ENCODE peak calls at places on chromosomes 4 and X, in six cellular contexts. K is GM12878, Y is K562, J is H1, H is HCT116, V is SK-N-SH. S is an unnamed sample.

GRCh38 chr4:1338752-1339414 is 8.1 kb upstream of the UVSSA start:
- DNase-seq in H (no peak), Y (no peak), K (no peak), V (no peak), J (no peak), S (no peak)

GRCh38 chrX:41563881-41564280 is 116.7 kb downstream of the NYX start:
- DNase-seq in K (no peak), H (no peak), V (no peak), Y (no peak), J (no peak), S (no peak)

GRCh38 chr4:77045490-77045889 is 30.3 kb downstream of the CCNI start:
- DNase-seq in Y (peak; percentile 12), K (no peak), J (no peak), H (no peak), V (no peak), S (peak; percentile 17)

GRCh38 chr4:179465131-179465797 is 2023.0 kb upstream of the AGA start:
- DNase-seq in K (no peak), Y (no peak), H (no peak), J (no peak), V (no peak), S (peak; percentile 14)

GRCh38 chrX:9355739-9356138 is 109.1 kb upstream of the TBL1X start:
- DNase-seq in J (no peak), K (no peak), H (no peak), Y (no peak), V (no peak), S (no peak)

GRCh38 chrX:151899622-151900021 is 13.1 kb upstream of the MAGEA4 start:
- DNase-seq in J (no peak), H (no peak), V (no peak), Y (no peak), K (no peak), S (no peak)

GRCh38 chr4:174217273-174218126 is 66.0 kb downstream of the FBXO8 start:
- DNase-seq in J (peak; percentile 55), V (peak; percentile 85), K (no peak), H (no peak), Y (no peak), S (no peak)

GRCh38 chr4:163991268-163991667 is 496.8 kb downstream of the TMA16 start:
- DNase-seq in K (no peak), J (no peak), Y (no peak), V (no peak), H (no peak), S (no peak)

GRCh38 chrX:46649421-46650260 is 76.1 kb downstream of the CHST7 start:
- DNase-seq in H (no peak), J (no peak), K (no peak), Y (no peak), V (peak; percentile 52), S (no peak)

GRCh38 chr4:48483006-48483776 is at the start of gene SLC10A4:
- DNase-seq in K (no peak), J (peak; percentile 72), V (peak; percentile 96), Y (peak; percentile 83), H (no peak), S (no peak)

GRCh38 chr4:3201718-3202702 is 46.9 kb upstream of the MSANTD1 start:
- DNase-seq in V (no peak), H (no peak), K (peak; percentile 38), Y (no peak), J (no peak), S (no peak)

GRCh38 chrX:8988456-8988855 is 45.5 kb downstream of the FAM9B start:
- DNase-seq in K (no peak), V (no peak), J (no peak), Y (no peak), H (no peak), S (peak; percentile 2)

GRCh38 chr4:23788460-23788859 is 101.4 kb downstream of the PPARGC1A start:
- DNase-seq in K (no peak), J (no peak), V (no peak), Y (no peak), H (no peak), S (no peak)

GRCh38 chrX:22343192-22343591 is 70.5 kb downstream of the CBLL2 start:
- DNase-seq in J (no peak), V (no peak), Y (no peak), H (no peak), K (no peak), S (no peak)

GRCh38 chrX:39519566-39520301 is 578.0 kb downstream of the BCOR start:
- DNase-seq in J (no peak), V (no peak), Y (peak; percentile 14), H (no peak), K (no peak), S (no peak)

GRCh38 chr4:48116582-48116981 is 17.5 kb downstream of the TXK start:
- DNase-seq in K (no peak), Y (no peak), V (no peak), J (no peak), H (no peak), S (no peak)

GRCh38 chr4:185309770-185310169 is 86.0 kb downstream of the LRP2BP start:
- DNase-seq in V (no peak), K (peak; percentile 78), Y (no peak), H (no peak), J (no peak), S (no peak)

GRCh38 chrX:71106427-71106826 is at the start of gene CXorf65:
- DNase-seq in H (no peak), Y (no peak), V (no peak), J (no peak), K (no peak), S (no peak)

GRCh38 chr4:74660866-74661265 is 133.5 kb downstream of the BTC start:
- DNase-seq in Y (no peak), J (no peak), H (no peak), V (no peak), K (no peak), S (no peak)

GRCh38 chr4:34108456-34108855 is 2135.9 kb downstream of the ARAP2 start:
- DNase-seq in K (no peak), H (no peak), V (no peak), J (no peak), Y (no peak), S (no peak)

GRCh38 chrX:45009371-45010000 is 136.5 kb downstream of the KDM6A start:
- DNase-seq in V (no peak), H (no peak), J (no peak), K (no peak), Y (no peak), S (peak; percentile 15)

GRCh38 chr4:136651278-136651667 is 881.0 kb downstream of the PCDH18 start:
- DNase-seq in H (no peak), Y (no peak), V (no peak), K (peak; percentile 23), J (no peak), S (no peak)

GRCh38 chr4:54428940-54429339 is 199.8 kb downstream of the PDGFRA start:
- DNase-seq in H (no peak), V (no peak), J (no peak), Y (no peak), K (no peak), S (no peak)

GRCh38 chr4:72208421-72209075 is 176.7 kb downstream of the NPFFR2 start:
- DNase-seq in J (no peak), K (no peak), H (no peak), Y (no peak), V (no peak), S (no peak)

GRCh38 chrX:21932277-21932996 is 8.1 kb upstream of the SMS start:
- DNase-seq in K (no peak), V (no peak), Y (no peak), J (no peak), H (no peak), S (no peak)

GRCh38 chrX:152632445-152633097 is 5.1 kb upstream of the GABRQ start:
- DNase-seq in Y (peak; percentile 44), J (peak; percentile 80), H (peak; percentile 16), V (peak; percentile 49), K (no peak), S (no peak)

GRCh38 chr4:104899863-104900262 is 246.8 kb upstream of the TET2 start:
- DNase-seq in H (no peak), Y (peak; percentile 20), K (no peak), V (no peak), J (no peak), S (no peak)

GRCh38 chr4:104897297-104897645 is 249.4 kb upstream of the TET2 start:
- DNase-seq in Y (no peak), V (no peak), J (no peak), H (no peak), K (no peak), S (no peak)

GRCh38 chr4:104901438-104901837 is 245.2 kb upstream of the TET2 start:
- DNase-seq in J (no peak), Y (no peak), K (no peak), V (no peak), H (peak; percentile 3), S (no peak)

GRCh38 chr4:104896623-104897296 is 249.9 kb upstream of the TET2 start:
- DNase-seq in H (no peak), J (no peak), V (no peak), Y (no peak), K (peak; percentile 46), S (no peak)
- TF ChIP-seq JUND in H (no peak), J (no peak), V (no peak), Y (no peak), K (no peak), S (no peak)

GRCh38 chrX:141314441-141314840 is 72.1 kb upstream of the SPANXC start:
- DNase-seq in V (no peak), J (no peak), Y (no peak), H (no peak), K (no peak), S (no peak)
- TF ChIP-seq JUND in V (no peak), J (no peak), Y (no peak), H (no peak), K (no peak), S (no peak)

DNA sequence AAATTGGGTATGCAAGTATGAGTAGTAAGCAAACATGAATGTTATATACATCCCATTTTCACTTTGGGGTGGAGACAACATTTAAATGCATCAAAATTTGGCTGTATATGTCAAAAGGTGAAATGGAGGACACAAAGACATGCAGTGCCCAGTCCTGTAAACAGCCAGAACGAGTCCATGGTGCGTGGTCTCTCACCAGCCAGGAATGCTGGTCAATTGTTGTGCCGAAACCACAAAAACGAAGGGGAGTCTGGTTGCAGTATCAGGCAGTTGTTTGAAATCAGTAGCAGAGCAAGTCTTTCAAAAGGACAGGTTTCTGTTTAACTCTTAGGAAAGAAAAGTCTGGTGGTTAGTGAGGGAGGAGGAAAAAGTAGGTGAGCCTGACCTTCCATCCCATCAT is 22.3 kb upstream of the RNF150 start:
- DNase-seq in H (no peak), K (no peak), J (no peak), V (no peak), Y (no peak), S (no peak)
- TF ChIP-seq JUND in H (no peak), K (no peak), J (no peak), V (no peak), Y (no peak), S (no peak)

GRCh38 chrX:34884693-34885277 is 57.8 kb upstream of the FAM47B start:
- DNase-seq in V (no peak), H (no peak), K (no peak), Y (no peak), J (no peak), S (no peak)
- TF ChIP-seq JUND in V (no peak), H (no peak), K (no peak), Y (no peak), J (no peak), S (no peak)

S was measured in T47D.